ENCODE peak calls at places on chromosomes 2 and 18, in seven cellular contexts. Z, P, D, Q, H, I and J are unnamed samples. For H3K36me3, the result is how much of the 10 kb centered on the place peaks cover.

GRCh38 chr18:6487027-6487426 is 72.3 kb upstream of the L3MBTL4 start:
- DNase-seq in Z (no peak), P (no peak), D (no peak), Q (no peak), H (no peak), I (no peak), J (no peak)

GRCh38 chr2:10922307-10923006 is 10.7 kb downstream of the KCNF1 start:
- DNase-seq in Z (no peak), P (no peak), D (no peak), Q (no peak), H (no peak), I (peak), J (no peak)

GRCh38 chr2:72235497-72236413 is 88.1 kb upstream of the CYP26B1 start:
- DNase-seq in Z (no peak), P (no peak), D (no peak), Q (no peak), H (no peak), I (no peak), J (no peak)

GRCh38 chr2:77034460-77034859 is 487.7 kb downstream of the LRRTM4 start:
- DNase-seq in Z (no peak), P (no peak), D (no peak), Q (no peak), H (no peak), I (no peak), J (no peak)

GRCh38 chr2:10775831-10776230 is 36.8 kb downstream of the PDIA6 start:
- DNase-seq in Z (no peak), P (peak), D (no peak), Q (no peak), H (no peak), I (peak), J (no peak)

GRCh38 chr2:46339676-46340459 is 42.7 kb downstream of the EPAS1 start:
- DNase-seq in Z (no peak), P (no peak), D (no peak), Q (peak), H (peak), I (no peak), J (no peak)

GRCh38 chr18:79679552-79680099 is at the start of gene CTDP1:
- DNase-seq in Z (peak), P (peak), D (peak), Q (peak), H (peak), I (peak), J (no peak)

GRCh38 chr2:111946294-111947114 is 48.1 kb downstream of the MERTK start:
- DNase-seq in Z (peak), P (no peak), D (peak), Q (no peak), H (peak), I (peak), J (peak)

GRCh38 chr2:175154670-175155082 is 13.3 kb downstream of the ATF2 start:
- DNase-seq in Z (no peak), P (no peak), D (peak), Q (no peak), H (no peak), I (no peak), J (no peak)

GRCh38 chr2:7825591-7826312 is 856.1 kb upstream of the ID2 start:
- DNase-seq in Z (no peak), P (no peak), D (peak), Q (no peak), H (peak), I (no peak), J (no peak)

GRCh38 chr2:128347701-128348504 is 29.2 kb upstream of the HS6ST1 start:
- DNase-seq in Z (no peak), P (peak), D (no peak), Q (no peak), H (peak), I (peak), J (no peak)

GRCh38 chr2:46332686-46333281 is 35.6 kb downstream of the EPAS1 start:
- DNase-seq in Z (no peak), P (no peak), D (peak), Q (no peak), H (no peak), I (peak), J (no peak)

GRCh38 chr18:48932462-48932818 is 18.3 kb downstream of the SMAD7 start:
- DNase-seq in Z (no peak), P (no peak), D (no peak), Q (no peak), H (no peak), I (peak), J (no peak)

GRCh38 chr2:2706306-2706705 is 375.2 kb upstream of the MYT1L start:
- DNase-seq in Z (no peak), P (no peak), D (no peak), Q (peak), H (no peak), I (no peak), J (no peak)

GRCh38 chr18:79781331-79781941 is 16.3 kb upstream of the KCNG2 start:
- DNase-seq in Z (no peak), P (peak), D (no peak), Q (no peak), H (no peak), I (peak), J (no peak)

GRCh38 chr2:101152195-101153076 is 1.3 kb upstream of the TBC1D8 start:
- DNase-seq in Z (peak), P (peak), D (peak), Q (peak), H (peak), I (peak), J (peak)

GRCh38 chr2:109124982-109125594 is 3.9 kb upstream of the SH3RF3 start:
- DNase-seq in Z (no peak), P (peak), D (no peak), Q (no peak), H (no peak), I (no peak), J (no peak)

GRCh38 chr2:142872900-142873724 is 4.4 kb upstream of the KYNU start:
- DNase-seq in Z (no peak), P (no peak), D (peak), Q (no peak), H (no peak), I (no peak), J (peak)

GRCh38 chr2:47078541-47079482 is 76.3 kb downstream of the STPG4 start:
- DNase-seq in Z (peak), P (no peak), D (no peak), Q (peak), H (peak), I (no peak), J (no peak)

GRCh38 chr2:225995788-225996476 is 596.4 kb downstream of the NYAP2 start:
- DNase-seq in Z (no peak), P (no peak), D (peak), Q (no peak), H (no peak), I (no peak), J (no peak)

GRCh38 chr18:45012286-45012685 is 331.6 kb downstream of the SETBP1 start:
- DNase-seq in Z (no peak), P (no peak), D (peak), Q (no peak), H (no peak), I (no peak), J (no peak)

GRCh38 chr2:60552096-60552850 is 1.2 kb downstream of the BCL11A start:
- DNase-seq in Z (peak), P (peak), D (peak), Q (no peak), H (peak), I (no peak), J (no peak)

GRCh38 chr2:188975497-188976102 is 1.4 kb downstream of the COL3A1 start:
- DNase-seq in Z (no peak), P (no peak), D (no peak), Q (peak), H (peak), I (peak), J (peak)

GRCh38 chr2:68379184-68379708 is 14.2 kb downstream of the PLEK start:
- DNase-seq in Z (no peak), P (no peak), D (no peak), Q (no peak), H (no peak), I (no peak), J (no peak)

GRCh38 chr2:231482806-231483391 is 18.6 kb upstream of the NCL start:
- DNase-seq in Z (peak), P (peak), D (peak), Q (peak), H (peak), I (peak), J (no peak)

GRCh38 chr18:68928762-68929675 is 131.1 kb downstream of the CCDC102B start:
- DNase-seq in Z (no peak), P (peak), D (no peak), Q (no peak), H (no peak), I (no peak), J (no peak)

GRCh38 chr18:22466608-22467390 is 49.1 kb upstream of the CTAGE1 start:
- DNase-seq in Z (no peak), P (no peak), D (peak), Q (peak), H (peak), I (peak), J (peak)

GRCh38 chr18:73841661-73842060 is 306.0 kb downstream of the FBXO15 start:
- DNase-seq in Z (no peak), P (no peak), D (no peak), Q (no peak), H (no peak), I (no peak), J (no peak)
- TF ChIP-seq CTCF in Z (no peak), P (peak), D (peak), Q (no peak), H (peak), I (no peak), J (peak)

DNA sequence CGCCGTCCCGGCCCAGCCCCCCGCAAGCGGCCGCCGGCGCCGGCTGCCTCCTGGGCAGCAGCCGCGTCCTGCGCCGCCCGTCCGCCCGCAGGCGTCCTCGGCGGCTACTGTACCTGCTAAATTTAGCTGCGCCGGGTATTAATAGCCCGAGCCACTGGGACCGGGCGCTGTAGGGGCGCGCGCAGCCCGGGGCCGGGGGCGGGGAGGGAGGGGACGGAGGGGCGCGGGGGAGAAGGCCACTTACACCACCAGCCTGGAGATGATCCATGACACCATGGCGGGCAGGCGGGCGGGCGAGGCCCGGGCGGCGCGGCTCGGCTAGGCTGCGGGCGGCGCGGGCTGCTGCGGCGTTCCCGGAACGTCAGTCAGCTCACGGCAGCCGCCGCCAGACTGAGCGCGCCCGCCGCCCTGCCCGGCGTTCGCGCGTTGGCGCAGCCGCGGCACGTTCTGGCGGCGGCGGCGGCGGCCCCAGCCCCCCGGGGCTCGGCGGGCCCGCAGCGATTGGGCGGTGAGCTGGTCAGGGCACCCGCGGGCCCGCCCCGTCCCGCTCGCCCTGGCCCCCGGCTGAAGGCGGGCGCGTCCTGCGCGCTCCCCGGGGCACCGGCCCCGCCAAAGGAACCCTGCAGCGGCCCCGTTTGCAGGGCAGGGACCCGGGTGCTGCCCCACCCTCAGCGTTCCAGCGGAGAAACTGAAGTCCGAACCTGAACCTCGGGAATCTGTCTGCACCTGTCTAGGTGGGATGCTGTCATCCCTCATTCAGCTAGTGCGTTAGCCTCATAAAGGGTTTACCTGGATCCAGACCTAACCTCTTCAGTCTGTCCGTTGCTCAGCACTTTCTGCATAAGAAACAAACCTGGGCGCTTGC is at the start of gene REEP1:
- DNase-seq in Z (peak), P (peak), D (peak), Q (no peak), H (peak), I (no peak), J (no peak)
- H3K4me3 ChIP-seq in Z (no peak), P (peak), D (peak), Q (no peak), H (peak), I (peak), J (peak)

DNA sequence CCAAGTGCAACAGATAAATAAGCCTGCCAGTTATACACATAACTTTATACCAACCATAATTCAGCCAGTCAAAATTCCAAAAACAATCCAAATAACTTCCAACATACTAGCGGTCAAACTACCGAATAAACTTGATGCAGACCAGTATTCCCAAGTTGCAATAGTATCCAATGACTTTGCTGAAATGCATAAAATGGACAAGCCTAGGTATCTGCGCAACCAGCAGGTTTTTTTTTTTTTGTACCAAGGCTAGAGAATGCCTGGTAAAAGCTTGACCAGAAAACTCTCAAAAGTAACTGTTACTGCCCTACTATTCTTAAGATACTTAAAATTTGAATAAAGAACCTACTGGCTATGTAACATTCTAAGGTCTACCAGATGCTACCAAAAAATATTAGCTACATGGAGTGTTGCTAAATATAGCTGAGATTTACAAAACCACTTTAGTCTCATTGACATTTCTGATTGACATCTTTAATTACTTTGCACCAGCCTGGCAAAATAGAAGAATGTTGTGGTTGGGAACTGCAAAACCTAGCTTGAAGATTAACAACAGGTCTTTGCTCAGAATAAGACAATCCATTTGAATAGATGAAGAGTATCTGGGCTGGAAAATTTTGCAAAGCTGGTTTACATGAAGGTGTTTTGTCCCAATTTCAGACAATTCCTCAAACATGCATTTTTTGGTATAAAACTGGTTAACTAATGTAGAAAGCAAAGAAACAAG is 7.3 kb downstream of the SRSF7 start:
- DNase-seq in Z (no peak), P (no peak), D (no peak), Q (no peak), H (no peak), I (no peak), J (no peak)
- H3K36me3 ChIP-seq in Z (under half), P (half or more), D (under half), Q (half or more), H (under half), I (half or more), J (under half)

GRCh38 chr2:140565756-140566155 is 1565.1 kb downstream of the LRP1B start:
- DNase-seq in Z (no peak), P (peak), D (no peak), Q (no peak), H (no peak), I (no peak), J (no peak)
- TF ChIP-seq CTCF in Z (no peak), P (peak), D (no peak), Q (no peak), H (no peak), I (no peak), J (no peak)

DNA sequence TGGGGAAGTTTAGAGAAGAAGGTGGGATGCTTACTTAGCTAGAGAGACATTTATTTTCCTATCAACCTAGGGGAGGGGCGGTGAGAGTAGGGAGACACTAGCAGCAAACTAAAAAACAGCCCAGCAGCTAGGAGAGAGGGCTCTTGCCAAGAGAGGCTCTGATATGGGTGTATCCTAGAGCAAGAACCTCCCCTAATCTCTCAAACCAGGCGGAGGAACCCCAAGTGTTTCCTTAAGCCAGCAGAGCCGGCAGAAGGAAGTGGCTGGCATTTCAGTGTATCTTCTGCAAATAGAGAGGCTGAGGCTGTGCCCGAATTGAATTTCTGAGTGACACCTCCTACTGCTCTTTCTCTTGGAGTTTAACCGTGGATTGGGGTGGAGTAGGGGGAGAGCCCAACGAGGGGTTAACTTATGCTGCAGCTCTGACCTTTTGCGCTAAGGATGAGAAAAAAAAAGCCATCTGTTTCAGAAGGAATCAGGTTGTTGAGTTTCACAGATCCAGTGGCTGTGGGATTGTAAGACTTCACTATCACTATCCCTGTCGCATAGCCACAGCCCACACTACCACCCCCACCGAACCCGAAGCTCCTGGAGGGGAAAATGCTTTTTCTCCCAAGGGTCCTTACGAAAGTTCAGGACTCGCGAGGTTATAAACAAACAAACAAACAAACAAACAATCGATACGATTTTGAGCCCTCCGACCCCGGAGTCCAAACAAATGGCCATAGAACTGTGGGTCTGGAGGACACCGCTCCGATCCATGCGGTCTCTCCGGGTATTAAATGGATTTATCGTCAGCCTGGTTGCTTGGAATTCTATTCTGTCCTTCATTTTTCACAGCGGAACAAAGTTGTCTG is 1.3 kb downstream of the ST8SIA5 start:
- DNase-seq in Z (no peak), P (peak), D (no peak), Q (no peak), H (no peak), I (no peak), J (no peak)
- H3K4me3 ChIP-seq in Z (no peak), P (no peak), D (no peak), Q (no peak), H (no peak), I (peak), J (no peak)

GRCh38 chr2:42345986-42346385 is 15.0 kb downstream of the COX7A2L start:
- DNase-seq in Z (no peak), P (no peak), D (no peak), Q (no peak), H (no peak), I (no peak), J (no peak)
- H3K36me3 ChIP-seq in Z (under half), P (half or more), D (under half), Q (half or more), H (under half), I (under half), J (under half)

GRCh38 chr2:23199115-23199918 is 185.7 kb upstream of the KLHL29 start:
- DNase-seq in Z (no peak), P (peak), D (peak), Q (peak), H (no peak), I (no peak), J (no peak)
- TF ChIP-seq CTCF in Z (peak), P (peak), D (peak), Q (peak), H (peak), I (no peak), J (peak)

GRCh38 chr2:74415762-74416395 is 5.5 kb downstream of the C2orf81 start:
- DNase-seq in Z (peak), P (peak), D (no peak), Q (no peak), H (no peak), I (no peak), J (no peak)
- H3K4me3 ChIP-seq in Z (no peak), P (no peak), D (no peak), Q (no peak), H (no peak), I (peak), J (no peak)

GRCh38 chr2:16608661-16609643 is 56.7 kb downstream of the CYRIA start:
- DNase-seq in Z (peak), P (peak), D (peak), Q (peak), H (peak), I (peak), J (peak)
- H3K36me3 ChIP-seq in Z (under half), P (under half), D (under half), Q (under half), H (under half), I (under half), J (under half)